ENCODE peak calls at places on chromosomes 7 and 10, in five cellular contexts. C is transverse colon, U is GM12878, B is cardiac muscle cell, W is endothelial cell of umbilical vein. Y is an unnamed sample. For H3K4me1, the result is how much of the 10 kb centered on the place peaks cover.

GRCh38 chr7:95169678-95170077 is 154.7 kb downstream of the PON1 start:
- DNase-seq in W (peak), U (no peak), B (no peak), C (no peak), Y (no peak)

GRCh38 chr10:50561266-50561665 is 62.5 kb downstream of the SGMS1 start:
- DNase-seq in W (no peak), C (no peak), B (no peak), U (no peak), Y (no peak)

GRCh38 chr10:75660833-75661232 is 229.4 kb downstream of the LRMDA start:
- DNase-seq in B (no peak), U (no peak), C (no peak), W (no peak), Y (no peak)

GRCh38 chr7:158829021-158829341 is 328 bp downstream of the ESYT2 start:
- DNase-seq in B (peak), W (peak), C (no peak), U (no peak), Y (no peak)

GRCh38 chr7:149886018-149886416 is 12.2 kb downstream of the ATP6V0E2 start:
- DNase-seq in W (no peak), C (no peak), B (no peak), U (no peak), Y (no peak)

GRCh38 chr10:19628767-19629443 is 187.3 kb upstream of the PLXDC2 start:
- DNase-seq in B (no peak), C (no peak), W (no peak), U (no peak), Y (no peak)

GRCh38 chr10:73647211-73647874 is 6.1 kb upstream of the MYOZ1 start:
- DNase-seq in W (peak), B (no peak), C (peak), U (no peak), Y (peak)

GRCh38 chr10:7576340-7576739 is 90.4 kb downstream of the ITIH5 start:
- DNase-seq in B (no peak), U (no peak), C (no peak), W (no peak), Y (no peak)

GRCh38 chr7:5204546-5204945 is 14.5 kb downstream of the WIPI2 start:
- DNase-seq in B (no peak), C (no peak), U (no peak), W (no peak), Y (no peak)

GRCh38 chr10:25142465-25142864 is 32.3 kb upstream of the GPR158 start:
- DNase-seq in W (no peak), U (no peak), C (no peak), B (no peak), Y (no peak)

GRCh38 chr7:114820993-114821945 is 100.6 kb upstream of the MDFIC start:
- DNase-seq in U (no peak), B (peak), W (no peak), C (no peak), Y (no peak)

GRCh38 chr10:52007091-52007490 is 307.0 kb upstream of the DKK1 start:
- DNase-seq in C (no peak), U (no peak), B (no peak), W (no peak), Y (no peak)

GRCh38 chr10:131694963-131695813 is 205.6 kb upstream of the PPP2R2D start:
- DNase-seq in B (no peak), C (no peak), U (no peak), W (no peak), Y (no peak)

GRCh38 chr10:116866987-116867595 is 17.8 kb downstream of the ENO4 start:
- DNase-seq in C (no peak), W (no peak), U (no peak), B (no peak), Y (no peak)

GRCh38 chr7:98399903-98400537 is 870 bp downstream of the BAIAP2L1 start:
- DNase-seq in B (peak), C (no peak), U (no peak), W (no peak), Y (no peak)

GRCh38 chr7:25167262-25167843 is 42.3 kb upstream of the CYCS start:
- DNase-seq in U (no peak), C (peak), B (no peak), W (no peak), Y (no peak)

GRCh38 chr7:36032362-36032818 is 120.7 kb upstream of the EEPD1 start:
- DNase-seq in C (no peak), W (no peak), B (no peak), U (no peak), Y (no peak)

GRCh38 chr7:18402488-18403183 is 92.9 kb upstream of the HDAC9 start:
- DNase-seq in B (no peak), W (no peak), U (no peak), C (no peak), Y (no peak)

DNA sequence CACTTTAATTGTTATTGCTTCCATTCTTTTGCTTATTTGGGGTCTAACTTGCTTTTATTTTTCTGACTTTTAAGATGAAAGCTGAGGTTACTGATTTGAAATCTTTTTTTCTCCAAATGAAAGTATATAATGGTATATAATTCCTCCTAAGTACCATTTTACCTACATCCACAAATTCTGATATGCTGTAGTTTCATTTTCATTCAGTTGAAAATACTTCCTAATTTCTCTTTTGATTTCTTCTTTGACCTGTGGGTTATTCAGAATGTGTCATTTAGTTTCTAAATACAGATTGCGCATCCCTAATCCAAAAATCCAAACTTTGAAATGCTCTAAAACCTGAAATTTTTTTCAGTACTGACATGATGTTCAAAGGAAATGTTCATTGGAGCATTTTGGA is 168.7 kb downstream of the CELF2 start:
- DNase-seq in U (no peak), B (no peak), C (no peak), W (no peak), Y (no peak)
- H3K4me1 ChIP-seq in U (under half), B (under half), C (under half), W (under half), Y (under half)

GRCh38 chr7:157397751-157398691 is 61.2 kb downstream of the DNAJB6 start:
- DNase-seq in U (no peak), W (peak), B (peak), C (peak), Y (no peak)
- TF ChIP-seq CTCF in U (peak), W (peak), B (peak), C (peak), Y (no peak)

DNA sequence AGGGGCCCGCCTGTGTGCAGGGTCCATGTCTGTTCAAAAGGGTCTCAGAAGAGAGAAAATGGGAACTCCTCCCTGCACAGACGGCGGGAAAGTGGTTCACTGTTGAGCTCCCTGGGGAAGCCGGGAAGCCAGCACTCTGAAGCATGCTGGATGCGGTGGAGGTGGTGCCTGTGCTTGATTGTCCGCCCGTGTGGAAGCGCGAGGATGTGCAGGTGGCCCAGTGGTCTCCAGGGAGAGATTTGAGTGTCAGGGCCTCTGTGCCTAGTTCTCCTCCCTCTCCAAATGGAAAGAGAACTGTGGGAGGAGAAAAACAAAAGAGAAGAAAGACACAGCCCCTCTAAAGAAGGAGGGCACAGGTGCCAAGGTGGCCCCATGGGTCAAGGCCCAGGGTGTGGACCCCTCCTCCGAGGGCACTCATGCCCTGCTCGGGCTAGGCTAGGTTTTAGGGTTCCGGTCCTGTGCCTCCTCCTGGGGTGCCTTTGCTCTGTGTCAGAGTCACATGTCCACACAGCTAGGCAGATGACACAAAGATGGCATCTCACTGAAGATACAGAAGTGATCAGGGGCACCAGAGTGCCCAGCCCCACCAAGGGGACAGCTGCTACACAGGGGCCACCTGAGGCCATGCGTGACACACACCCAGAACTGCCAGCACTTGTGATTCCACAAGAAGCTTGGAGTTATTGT is 116.6 kb upstream of the PPIF start:
- DNase-seq in B (no peak), C (no peak), W (no peak), U (no peak), Y (no peak)
- H3K4me3 ChIP-seq in B (no peak), C (no peak), W (no peak), U (no peak), Y (no peak)

DNA sequence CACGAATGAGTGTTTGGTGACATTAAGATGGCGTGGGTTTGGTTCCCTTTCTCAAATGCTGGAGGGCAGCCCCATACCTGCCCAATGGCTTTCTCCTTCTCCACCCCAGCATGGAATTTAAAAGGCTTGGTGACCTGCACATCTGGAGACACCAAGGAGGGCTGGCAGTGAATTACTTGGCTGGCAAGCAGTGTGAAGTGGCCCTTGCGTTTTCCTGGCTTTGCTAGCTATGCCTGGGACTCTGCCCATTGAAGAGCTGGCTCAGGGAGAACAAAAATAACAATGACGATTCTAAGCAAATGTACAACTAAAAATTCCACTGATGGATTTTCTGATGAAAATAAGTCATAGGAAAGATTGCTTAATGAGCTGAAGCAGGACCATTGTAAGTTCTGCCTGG is 203.7 kb downstream of the CYP26A1 start:
- DNase-seq in B (no peak), C (no peak), U (no peak), W (no peak), Y (no peak)
- H3K4me1 ChIP-seq in B (under half), C (under half), U (under half), W (under half), Y (under half)

GRCh38 chr7:49635800-49636199 is 137.6 kb upstream of the VWC2 start:
- DNase-seq in B (no peak), U (no peak), W (no peak), C (no peak), Y (no peak)

GRCh38 chr7:49643321-49643720 is 130.1 kb upstream of the VWC2 start:
- DNase-seq in U (no peak), B (peak), C (no peak), W (no peak), Y (no peak)

GRCh38 chr7:49639068-49639593 is 134.3 kb upstream of the VWC2 start:
- DNase-seq in W (no peak), C (no peak), U (no peak), B (no peak), Y (no peak)

GRCh38 chr7:49639808-49640207 is 133.6 kb upstream of the VWC2 start:
- DNase-seq in W (no peak), B (no peak), U (no peak), C (no peak), Y (no peak)

DNA sequence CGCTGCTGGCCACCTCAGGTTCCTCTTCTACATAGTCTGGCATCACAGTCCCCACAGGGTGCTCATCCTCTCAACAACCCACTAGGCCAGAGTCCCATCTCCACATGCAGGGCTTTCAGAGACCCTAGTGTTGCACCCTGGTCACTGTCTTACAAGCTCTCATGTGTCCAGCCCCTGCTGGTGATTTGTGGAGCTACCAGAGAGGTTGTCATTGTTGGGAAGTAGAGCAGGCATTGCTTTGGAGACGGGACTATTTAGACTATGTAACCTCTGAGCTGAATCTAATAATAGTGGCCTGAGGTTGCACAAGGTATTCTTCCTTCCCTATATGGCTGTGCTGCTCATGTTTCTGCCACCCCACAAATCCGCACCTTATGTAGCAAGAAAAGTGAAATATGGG is 135.3 kb upstream of the VWC2 start:
- DNase-seq in W (no peak), U (no peak), B (no peak), C (no peak), Y (no peak)
- TF ChIP-seq CTCF in W (no peak), U (no peak), B (no peak), C (no peak), Y (no peak)

GRCh38 chr7:84123903-84124573 is 70.6 kb downstream of the SEMA3A start:
- DNase-seq in W (peak), B (peak), U (no peak), C (no peak), Y (no peak)
- H3K4me3 ChIP-seq in W (no peak), B (no peak), U (no peak), C (no peak), Y (no peak)

GRCh38 chr7:131011976-131012375 is 278.0 kb upstream of the KLF14 start:
- DNase-seq in W (peak), B (no peak), C (no peak), U (no peak), Y (no peak)
- H3K4me1 ChIP-seq in W (under half), B (under half), C (under half), U (half or more), Y (under half)

GRCh38 chr7:142323706-142324105 is 65.8 kb upstream of the PRSS58 start:
- DNase-seq in U (no peak), W (no peak), B (peak), C (peak), Y (no peak)

GRCh38 chr7:142321391-142321790 is 63.5 kb upstream of the PRSS58 start:
- DNase-seq in C (no peak), W (no peak), B (no peak), U (no peak), Y (no peak)

GRCh38 chr7:142320883-142321282 is 63.0 kb upstream of the PRSS58 start:
- DNase-seq in U (no peak), C (no peak), W (no peak), B (no peak), Y (no peak)

GRCh38 chr7:142319970-142320369 is 62.1 kb upstream of the PRSS58 start:
- DNase-seq in W (no peak), B (no peak), C (no peak), U (no peak), Y (no peak)
- TF ChIP-seq CTCF in W (peak), B (peak), C (no peak), U (peak), Y (no peak)

GRCh38 chr7:92716825-92717580 is 119.4 kb downstream of the CDK6 start:
- DNase-seq in B (no peak), W (no peak), C (no peak), U (no peak), Y (no peak)

GRCh38 chr7:92720604-92721350 is 115.6 kb downstream of the CDK6 start:
- DNase-seq in C (no peak), B (no peak), U (no peak), W (no peak), Y (no peak)

GRCh38 chr7:92717601-92717981 is 118.8 kb downstream of the CDK6 start:
- DNase-seq in U (no peak), W (no peak), B (no peak), C (no peak), Y (no peak)

GRCh38 chr7:92715963-92716362 is 120.4 kb downstream of the CDK6 start:
- DNase-seq in C (no peak), W (no peak), B (no peak), U (no peak), Y (no peak)

GRCh38 chr7:92717982-92718716 is 118.2 kb downstream of the CDK6 start:
- DNase-seq in U (no peak), C (peak), B (no peak), W (peak), Y (peak)
- H3K4me3 ChIP-seq in U (peak), C (peak), B (no peak), W (peak), Y (peak)

GRCh38 chr7:155947051-155947450 is 134.8 kb upstream of the SHH start:
- DNase-seq in C (no peak), W (no peak), B (no peak), U (no peak), Y (no peak)
- H3K4me1 ChIP-seq in C (under half), W (under half), B (under half), U (under half), Y (under half)